ENCODE peak calls at places on chromosomes 12 and 14, in seven cellular contexts. B is activated T-cell treated with anti-CD3 and anti-CD28 coated beads for 1 hour, A is fibroblast of the aortic adventitia, H is mucosa of descending colon, L is Panc1, Q is HT-29, F is GM19239. O is an unnamed sample.

GRCh38 chr12:162467-163307 is 51.3 kb downstream of the SLC6A12 start:
- DNase-seq in A (no peak), L (no peak), Q (no peak), F (no peak), H (no peak), B (no peak), O (no peak)

GRCh38 chr14:103522028-103522581 is 525 bp downstream of the CKB start:
- DNase-seq in L (no peak), A (no peak), H (peak; percentile 69), Q (no peak), B (no peak), F (no peak), O (no peak)

GRCh38 chr12:57626111-57626928 is 6.7 kb downstream of the B4GALNT1 start:
- DNase-seq in H (no peak), B (no peak), L (no peak), F (no peak), A (no peak), Q (no peak), O (no peak)

GRCh38 chr14:82113007-82113406 is 579.4 kb upstream of the SEL1L start:
- DNase-seq in L (no peak), Q (no peak), H (no peak), F (no peak), A (no peak), B (no peak), O (no peak)

GRCh38 chr12:81211306-81211705 is 133.4 kb downstream of the ACSS3 start:
- DNase-seq in B (no peak), F (no peak), H (no peak), Q (no peak), A (no peak), L (no peak), O (no peak)

GRCh38 chr12:85036241-85036707 is at the start of the genes LRRIQ1 and TSPAN19:
- DNase-seq in A (peak; percentile 89), Q (peak; percentile 56), H (peak; percentile 41), B (no peak), F (peak; percentile 10), L (peak; percentile 39), O (peak; percentile 28)

GRCh38 chr12:41680155-41680554 is 464.5 kb downstream of the GXYLT1 start:
- DNase-seq in Q (no peak), L (no peak), B (no peak), A (no peak), F (no peak), H (no peak), O (no peak)

GRCh38 chr12:72433298-72433697 is 161.1 kb downstream of the TRHDE start:
- DNase-seq in B (no peak), F (no peak), L (no peak), Q (no peak), H (no peak), A (no peak), O (no peak)

GRCh38 chr14:73003688-73004087 is 23.2 kb downstream of the ZFYVE1 start:
- DNase-seq in B (no peak), L (no peak), Q (no peak), A (no peak), F (no peak), H (no peak), O (no peak)

GRCh38 chr12:38771871-38772270 is 133.5 kb downstream of the CPNE8 start:
- DNase-seq in L (no peak), F (no peak), Q (no peak), H (no peak), A (peak; percentile 6), B (no peak), O (no peak)

GRCh38 chr12:58268080-58268479 is 326.7 kb downstream of the ATP23 start:
- DNase-seq in L (no peak), Q (no peak), F (no peak), B (no peak), A (peak; percentile 47), H (no peak), O (no peak)

GRCh38 chr12:75917704-75918103 is 113.9 kb downstream of the PHLDA1 start:
- DNase-seq in Q (no peak), A (no peak), H (no peak), F (no peak), B (no peak), L (no peak), O (no peak)

GRCh38 chr14:99514552-99515300 is 33.5 kb downstream of the CCNK start:
- DNase-seq in Q (no peak), B (no peak), L (no peak), F (no peak), H (no peak), A (no peak), O (no peak)

GRCh38 chr14:32808574-32809098 is 130.0 kb upstream of the NPAS3 start:
- DNase-seq in H (no peak), B (no peak), A (peak; percentile 16), F (no peak), Q (no peak), L (no peak), O (no peak)

GRCh38 chr12:74401966-74402365 is 135.7 kb upstream of the ATXN7L3B start:
- DNase-seq in A (no peak), Q (peak; percentile 56), B (no peak), L (no peak), H (no peak), F (no peak), O (no peak)

GRCh38 chr14:99117671-99118045 is 154.3 kb downstream of the BCL11B start:
- DNase-seq in H (no peak), L (no peak), F (no peak), B (no peak), A (no peak), Q (no peak), O (no peak)

GRCh38 chr14:89533761-89534160 is 116.7 kb upstream of the FOXN3 start:
- DNase-seq in L (no peak), A (no peak), H (no peak), Q (no peak), F (no peak), B (no peak), O (no peak)

O was measured in activated T-helper 2 cell treated with anti-CD3 and anti-CD28 coated beads, Interferon-gamma antibody, Interleukin-2, Interleukin-4, amounts not matched to agents 10 μg/mL and 5 μg/mL and 100 μg/mL, durations not matched to agents 14 hours and 24 hours and 36 hours.